ENCODE peak calls at places on chromosomes 4 and X, in six cellular contexts. S is amygdala, J is COR-L47, G is pons, V is RCC 7860, L is HS-27A. O is an unnamed sample.

GRCh38 chr4:48748949-48749596 is 31.0 kb downstream of the FRYL start:
- DNase-seq in S (no peak), J (no peak), G (no peak), V (no peak), L (no peak), O (no peak)

GRCh38 chr4:175806741-175807140 is 5.3 kb downstream of the GPM6A start:
- DNase-seq in S (no peak), J (peak; percentile 39), G (no peak), V (no peak), L (no peak), O (no peak)

GRCh38 chr4:171932238-171932637 is 119.0 kb downstream of the GALNTL6 start:
- DNase-seq in S (no peak), J (no peak), G (peak; percentile 9), V (no peak), L (no peak), O (no peak)

GRCh38 chr4:70269674-70270073 is 27.3 kb downstream of the CSN3 start:
- DNase-seq in S (no peak), J (no peak), G (peak; percentile 34), V (no peak), L (no peak), O (no peak)

GRCh38 chrX:48035891-48036290 is 29.1 kb downstream of the SPACA5 start:
- DNase-seq in S (no peak), J (no peak), G (no peak), V (no peak), L (no peak), O (no peak)

GRCh38 chr4:18111100-18111499 is 89.5 kb upstream of the LCORL start:
- DNase-seq in S (no peak), J (no peak), G (no peak), V (no peak), L (no peak), O (no peak)

GRCh38 chrX:23952984-23953907 is 45.4 kb downstream of the CXorf58 start:
- DNase-seq in S (no peak), J (peak; percentile 19), G (peak; percentile 19), V (no peak), L (no peak), O (no peak)

GRCh38 chr4:24477919-24478318 is 106.4 kb downstream of the DHX15 start:
- DNase-seq in S (no peak), J (peak; percentile 4), G (no peak), V (peak; percentile 20), L (no peak), O (peak; percentile 84)